ENCODE peak calls at places on chromosomes 3 and 15, in seven cellular contexts. Q, V, S, Z, G, F and J are unnamed samples.

GRCh38 chr15:80967451-80967850 is 22.2 kb downstream of the MESD start:
- DNase-seq in Z (no peak), F (no peak), G (no peak), S (peak), V (no peak), Q (no peak), J (no peak)

GRCh38 chr15:43150171-43150929 is 17.0 kb downstream of the TMEM62 start:
- DNase-seq in V (no peak), F (peak), Z (no peak), Q (no peak), G (no peak), S (peak), J (no peak)

GRCh38 chr3:29581311-29581710 is 300.4 kb downstream of the RBMS3 start:
- DNase-seq in V (no peak), Q (no peak), F (no peak), G (no peak), Z (no peak), S (peak), J (no peak)

GRCh38 chr3:170033489-170033888 is 4.3 kb upstream of the GPR160 start:
- DNase-seq in F (no peak), G (no peak), Q (no peak), Z (peak), S (no peak), V (peak), J (no peak)

GRCh38 chr3:61080737-61081445 is 170.4 kb downstream of the FHIT start:
- DNase-seq in G (no peak), F (no peak), S (no peak), V (no peak), Q (no peak), Z (no peak), J (no peak)

GRCh38 chr15:70504305-70504951 is 258.9 kb downstream of the UACA start:
- DNase-seq in Q (peak), Z (peak), F (no peak), V (no peak), G (peak), S (peak), J (peak)

GRCh38 chr3:145070795-145071194 is 1090.2 kb downstream of the PLOD2 start:
- DNase-seq in S (no peak), Q (no peak), G (no peak), V (no peak), F (no peak), Z (no peak), J (no peak)

GRCh38 chr3:77159182-77159581 is 119.3 kb downstream of the ROBO2 start:
- DNase-seq in V (no peak), G (no peak), S (no peak), F (no peak), Q (no peak), Z (no peak), J (no peak)

GRCh38 chr15:84962975-84963374 is 18.7 kb upstream of the PDE8A start:
- DNase-seq in Z (no peak), F (no peak), V (no peak), S (no peak), G (no peak), Q (no peak), J (no peak)

GRCh38 chr3:59655616-59656015 is 605.8 kb upstream of the CFAP20DC start:
- DNase-seq in F (no peak), S (peak), Z (no peak), Q (no peak), G (no peak), V (no peak), J (no peak)

GRCh38 chr15:26358708-26359107 is 414.2 kb downstream of the GABRB3 start:
- DNase-seq in G (no peak), V (no peak), Q (no peak), S (no peak), Z (no peak), F (no peak), J (no peak)

GRCh38 chr15:78007965-78008886 is 69.3 kb downstream of the TBC1D2B start:
- DNase-seq in V (no peak), F (peak), Z (no peak), S (peak), Q (peak), G (no peak), J (no peak)